ENCODE peak calls at places on chromosomes 16 and 17, in four cellular contexts. F, Q, Y and E are unnamed samples.

GRCh38 chr16:84138824-84139627 is 6.0 kb downstream of the HSDL1 start:
- DNase-seq in F (no peak), Q (no peak), Y (no peak), E (peak)

GRCh38 chr17:76252040-76252954 is 12.0 kb upstream of the RNF157 start:
- DNase-seq in Y (peak), Q (peak), F (no peak), E (peak)

GRCh38 chr16:14559809-14560227 is 70.2 kb downstream of the PARN start:
- DNase-seq in Q (peak), F (no peak), Y (no peak), E (no peak)

GRCh38 chr17:60506312-60506711 is 19.7 kb downstream of the APPBP2 start:
- DNase-seq in Y (peak), Q (no peak), F (no peak), E (no peak)

GRCh38 chr17:81164464-81165245 is 652 bp upstream of the PVALEF start:
- DNase-seq in Q (no peak), F (no peak), Y (no peak), E (no peak)

GRCh38 chr17:40319651-40320550 is 10.9 kb downstream of the RARA start:
- DNase-seq in F (peak), Y (no peak), Q (peak), E (peak)

GRCh38 chr17:67413399-67413798 is 36.3 kb downstream of the PITPNC1 start:
- DNase-seq in Y (no peak), F (no peak), Q (no peak), E (no peak)

GRCh38 chr16:2473999-2474876 is 689 bp upstream of the TBC1D24 start:
- DNase-seq in Q (peak), F (peak), Y (no peak), E (peak)

GRCh38 chr16:27579086-27579980 is 29.4 kb downstream of the KATNIP start:
- DNase-seq in Q (no peak), F (no peak), Y (peak), E (no peak)

GRCh38 chr17:14067347-14067746 is 2.0 kb upstream of the COX10 start:
- DNase-seq in Q (no peak), F (no peak), Y (no peak), E (no peak)

GRCh38 chr17:50106393-50107131 is 11.4 kb downstream of the PDK2 start:
- DNase-seq in Q (no peak), F (no peak), Y (no peak), E (no peak)

GRCh38 chr16:85570213-85570734 is 42.8 kb upstream of the GSE1 start:
- DNase-seq in Y (no peak), Q (no peak), F (no peak), E (peak)

GRCh38 chr17:79114455-79115301 is 40.1 kb downstream of the ENGASE start:
- DNase-seq in F (no peak), Y (no peak), Q (peak), E (no peak)

GRCh38 chr17:42814633-42815399 is 9.3 kb downstream of the BECN1 start:
- DNase-seq in Y (no peak), F (no peak), Q (no peak), E (no peak)

GRCh38 chr17:42387221-42387657 is 1.0 kb downstream of the STAT3 start:
- DNase-seq in Q (no peak), F (no peak), Y (no peak), E (no peak)

GRCh38 chr16:75559564-75560372 is 3.7 kb upstream of the TMEM231 start:
- DNase-seq in Q (no peak), Y (no peak), F (no peak), E (no peak)

GRCh38 chr17:50079334-50080095 is 15.6 kb upstream of the PDK2 start:
- DNase-seq in Y (no peak), F (no peak), Q (peak), E (peak)

GRCh38 chr16:77882359-77882758 is 94.0 kb downstream of the VAT1L start:
- DNase-seq in Y (no peak), Q (no peak), F (no peak), E (no peak)

GRCh38 chr16:52953215-52953614 is 99.5 kb downstream of the CHD9NB start:
- DNase-seq in Q (peak), Y (no peak), F (no peak), E (no peak)

GRCh38 chr17:34714475-34715410 is 135.4 kb downstream of the TMEM132E start:
- DNase-seq in F (no peak), Y (no peak), Q (no peak), E (no peak)
- H3K27ac ChIP-seq in F (no peak), Y (no peak), Q (no peak), E (no peak)

GRCh38 chr17:82542439-82542838 is 22.9 kb downstream of the FOXK2 start:
- DNase-seq in Q (no peak), F (no peak), Y (no peak), E (no peak)

GRCh38 chr17:82544431-82545070 is 25.0 kb downstream of the FOXK2 start:
- DNase-seq in Y (no peak), Q (no peak), F (no peak), E (no peak)

GRCh38 chr17:82547981-82548380 is 28.4 kb downstream of the FOXK2 start:
- DNase-seq in Y (no peak), Q (no peak), F (no peak), E (no peak)

GRCh38 chr17:82548681-82549303 is 29.3 kb downstream of the FOXK2 start:
- DNase-seq in Y (no peak), Q (peak), F (no peak), E (no peak)

GRCh38 chr17:82545071-82545462 is 25.5 kb downstream of the FOXK2 start:
- DNase-seq in Q (no peak), Y (no peak), F (no peak), E (no peak)
- H3K27ac ChIP-seq in Q (peak), Y (no peak), F (no peak), E (no peak)

GRCh38 chr16:8673611-8674412 is 605 bp upstream of the ABAT start:
- DNase-seq in Y (no peak), F (no peak), Q (no peak), E (no peak)
- H3K27ac ChIP-seq in Y (no peak), F (peak), Q (peak), E (peak)

DNA sequence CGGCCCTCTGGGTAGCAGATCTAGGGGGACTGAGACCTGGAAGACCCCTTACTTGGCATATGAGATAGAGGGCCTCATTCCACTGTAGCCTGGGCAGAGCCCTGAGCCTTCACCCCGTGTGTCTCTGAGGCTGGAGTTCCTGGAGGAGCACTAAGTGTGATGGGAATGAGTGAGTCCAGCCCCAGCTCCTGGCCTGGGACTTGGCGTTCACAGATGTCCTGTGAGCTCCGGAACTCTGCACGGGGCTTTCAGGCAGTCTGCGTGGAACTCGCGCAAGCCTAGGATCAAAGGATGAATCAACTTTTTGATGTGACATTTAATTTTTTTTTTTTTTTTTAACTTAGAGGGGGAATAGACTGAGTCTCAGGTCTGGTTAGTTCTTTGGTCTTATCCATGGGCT is 1.8 kb downstream of the NKD1 start:
- DNase-seq in Q (no peak), F (no peak), Y (no peak), E (no peak)
- H3K27ac ChIP-seq in Q (peak), F (no peak), Y (no peak), E (no peak)

GRCh38 chr17:44547625-44548297 is 9.5 kb upstream of the FZD2 start:
- DNase-seq in Q (peak), F (no peak), Y (no peak), E (no peak)
- H3K27ac ChIP-seq in Q (peak), F (no peak), Y (peak), E (no peak)

GRCh38 chr16:66988197-66988788 is at the start of gene CES4A:
- DNase-seq in F (no peak), Y (peak), Q (no peak), E (no peak)
- H3K27ac ChIP-seq in F (no peak), Y (no peak), Q (no peak), E (no peak)

GRCh38 chr17:77735341-77736206 is 222.9 kb upstream of the TNRC6C start:
- DNase-seq in Q (no peak), F (no peak), Y (no peak), E (peak)
- H3K27ac ChIP-seq in Q (peak), F (no peak), Y (no peak), E (no peak)

GRCh38 chr17:9002236-9002609 is 19.1 kb upstream of the NTN1 start:
- DNase-seq in Q (no peak), Y (no peak), F (no peak), E (no peak)
- H3K27ac ChIP-seq in Q (no peak), Y (no peak), F (no peak), E (no peak)